ENCODE peak calls at places on chromosomes 4 and X, in six cellular contexts. One of them, this sample, is unnamed.

GRCh38 chrX:10833299-10834169 is 213.1 kb upstream of the MID1 start:
- DNase-seq in ascending aorta: no peak
- DNase-seq in left ventricle myocardium inferior: no peak
- DNase-seq in CD8-positive, alpha-beta memory T cell: no peak
- DNase-seq in CD4-positive, alpha-beta memory T cell: no peak
- DNase-seq in psoas muscle: no peak
- DNase-seq in this sample: peak

GRCh38 chr4:82748176-82748575 is 50.4 kb downstream of the SCD5 start:
- DNase-seq in CD8-positive, alpha-beta memory T cell: no peak
- DNase-seq in left ventricle myocardium inferior: no peak
- DNase-seq in psoas muscle: no peak
- DNase-seq in ascending aorta: no peak
- DNase-seq in CD4-positive, alpha-beta memory T cell: no peak
- DNase-seq in this sample: peak

GRCh38 chr4:107210450-107211239 is 174.5 kb upstream of the DKK2 start:
- DNase-seq in left ventricle myocardium inferior: no peak
- DNase-seq in ascending aorta: no peak
- DNase-seq in psoas muscle: no peak
- DNase-seq in CD4-positive, alpha-beta memory T cell: no peak
- DNase-seq in CD8-positive, alpha-beta memory T cell: no peak
- DNase-seq in this sample: peak

GRCh38 chr4:8228319-8229250 is 29.5 kb downstream of the SH3TC1 start:
- DNase-seq in psoas muscle: peak
- DNase-seq in CD4-positive, alpha-beta memory T cell: peak
- DNase-seq in CD8-positive, alpha-beta memory T cell: peak
- DNase-seq in left ventricle myocardium inferior: peak
- DNase-seq in ascending aorta: no peak
- DNase-seq in this sample: peak

GRCh38 chr4:82715731-82716617 is 82.6 kb downstream of the SCD5 start:
- DNase-seq in CD8-positive, alpha-beta memory T cell: no peak
- DNase-seq in psoas muscle: no peak
- DNase-seq in ascending aorta: no peak
- DNase-seq in left ventricle myocardium inferior: no peak
- DNase-seq in CD4-positive, alpha-beta memory T cell: no peak
- DNase-seq in this sample: no peak

GRCh38 chr4:151193414-151193813 is 83.5 kb upstream of the PRSS48 start:
- DNase-seq in CD4-positive, alpha-beta memory T cell: no peak
- DNase-seq in psoas muscle: no peak
- DNase-seq in ascending aorta: no peak
- DNase-seq in left ventricle myocardium inferior: no peak
- DNase-seq in CD8-positive, alpha-beta memory T cell: no peak
- DNase-seq in this sample: no peak

GRCh38 chr4:150479665-150480064 is 102.3 kb upstream of the MAB21L2 start:
- DNase-seq in left ventricle myocardium inferior: no peak
- DNase-seq in psoas muscle: no peak
- DNase-seq in ascending aorta: no peak
- DNase-seq in CD4-positive, alpha-beta memory T cell: no peak
- DNase-seq in CD8-positive, alpha-beta memory T cell: no peak
- DNase-seq in this sample: no peak

GRCh38 chr4:1295405-1296055 is 5.8 kb downstream of the MAEA start:
- DNase-seq in psoas muscle: no peak
- DNase-seq in ascending aorta: no peak
- DNase-seq in CD8-positive, alpha-beta memory T cell: no peak
- DNase-seq in CD4-positive, alpha-beta memory T cell: no peak
- DNase-seq in left ventricle myocardium inferior: no peak
- DNase-seq in this sample: no peak

GRCh38 chr4:19807505-19807904 is 444.2 kb upstream of the SLIT2 start:
- DNase-seq in left ventricle myocardium inferior: no peak
- DNase-seq in CD4-positive, alpha-beta memory T cell: no peak
- DNase-seq in CD8-positive, alpha-beta memory T cell: no peak
- DNase-seq in ascending aorta: no peak
- DNase-seq in psoas muscle: no peak
- DNase-seq in this sample: peak

GRCh38 chr4:165720411-165721082 is 152.5 kb upstream of the TLL1 start:
- DNase-seq in CD8-positive, alpha-beta memory T cell: no peak
- DNase-seq in ascending aorta: no peak
- DNase-seq in left ventricle myocardium inferior: no peak
- DNase-seq in psoas muscle: no peak
- DNase-seq in CD4-positive, alpha-beta memory T cell: no peak
- DNase-seq in this sample: no peak

GRCh38 chr4:154622598-154622997 is 10.1 kb upstream of the FGG start:
- DNase-seq in psoas muscle: no peak
- DNase-seq in CD8-positive, alpha-beta memory T cell: peak
- DNase-seq in CD4-positive, alpha-beta memory T cell: peak
- DNase-seq in left ventricle myocardium inferior: no peak
- DNase-seq in ascending aorta: no peak
- DNase-seq in this sample: peak

GRCh38 chrX:130702867-130703707 is 199.9 kb downstream of the ENOX2 start:
- DNase-seq in CD4-positive, alpha-beta memory T cell: no peak
- DNase-seq in left ventricle myocardium inferior: no peak
- DNase-seq in psoas muscle: no peak
- DNase-seq in CD8-positive, alpha-beta memory T cell: no peak
- DNase-seq in ascending aorta: no peak
- DNase-seq in this sample: no peak
- H3K27ac ChIP-seq in CD4-positive, alpha-beta memory T cell: no peak
- H3K27ac ChIP-seq in left ventricle myocardium inferior: no peak
- H3K27ac ChIP-seq in psoas muscle: peak
- H3K27ac ChIP-seq in CD8-positive, alpha-beta memory T cell: no peak
- H3K27ac ChIP-seq in ascending aorta: peak
- H3K27ac ChIP-seq in this sample: no peak

GRCh38 chrX:30910124-30910860 is 21.2 kb upstream of the TAB3 start:
- DNase-seq in left ventricle myocardium inferior: no peak
- DNase-seq in CD8-positive, alpha-beta memory T cell: no peak
- DNase-seq in psoas muscle: no peak
- DNase-seq in CD4-positive, alpha-beta memory T cell: no peak
- DNase-seq in ascending aorta: no peak
- DNase-seq in this sample: no peak
- H3K27ac ChIP-seq in left ventricle myocardium inferior: no peak
- H3K27ac ChIP-seq in CD8-positive, alpha-beta memory T cell: no peak
- H3K27ac ChIP-seq in psoas muscle: no peak
- H3K27ac ChIP-seq in CD4-positive, alpha-beta memory T cell: no peak
- H3K27ac ChIP-seq in ascending aorta: no peak
- H3K27ac ChIP-seq in this sample: no peak

GRCh38 chr4:169664615-169665014 is 44.2 kb downstream of the CLCN3 start:
- DNase-seq in CD8-positive, alpha-beta memory T cell: no peak
- DNase-seq in ascending aorta: no peak
- DNase-seq in CD4-positive, alpha-beta memory T cell: no peak
- DNase-seq in psoas muscle: no peak
- DNase-seq in left ventricle myocardium inferior: no peak
- DNase-seq in this sample: no peak

GRCh38 chr4:169665039-169665732 is 44.8 kb downstream of the CLCN3 start:
- DNase-seq in ascending aorta: no peak
- DNase-seq in CD4-positive, alpha-beta memory T cell: no peak
- DNase-seq in CD8-positive, alpha-beta memory T cell: no peak
- DNase-seq in psoas muscle: no peak
- DNase-seq in left ventricle myocardium inferior: no peak
- DNase-seq in this sample: no peak

GRCh38 chr4:169662226-169662625 is 41.8 kb downstream of the CLCN3 start:
- DNase-seq in CD8-positive, alpha-beta memory T cell: no peak
- DNase-seq in left ventricle myocardium inferior: no peak
- DNase-seq in ascending aorta: no peak
- DNase-seq in psoas muscle: no peak
- DNase-seq in CD4-positive, alpha-beta memory T cell: no peak
- DNase-seq in this sample: no peak

GRCh38 chr4:169663402-169663801 is 43.0 kb downstream of the CLCN3 start:
- DNase-seq in ascending aorta: no peak
- DNase-seq in left ventricle myocardium inferior: no peak
- DNase-seq in CD4-positive, alpha-beta memory T cell: no peak
- DNase-seq in CD8-positive, alpha-beta memory T cell: no peak
- DNase-seq in psoas muscle: no peak
- DNase-seq in this sample: no peak

DNA sequence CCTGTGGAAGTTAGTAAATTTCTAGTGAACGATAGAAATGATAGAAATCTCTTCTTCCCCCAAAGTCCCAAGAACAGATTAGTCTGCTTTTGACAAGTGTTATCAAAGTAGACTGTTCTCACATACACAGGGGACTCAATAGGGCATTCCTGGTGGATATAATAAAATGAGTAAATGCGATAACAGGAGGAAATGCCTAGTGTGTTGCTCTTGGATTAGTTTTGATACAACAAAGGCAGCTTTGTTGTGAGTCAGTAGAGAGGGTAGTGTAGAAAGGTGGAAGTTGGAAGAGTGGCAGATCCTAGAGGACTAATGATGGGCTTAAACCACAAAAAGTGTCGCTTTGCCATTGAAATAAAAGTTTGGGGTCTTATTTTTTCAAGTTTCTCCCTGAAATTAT is 43.5 kb downstream of the CLCN3 start:
- DNase-seq in left ventricle myocardium inferior: no peak
- DNase-seq in ascending aorta: no peak
- DNase-seq in CD8-positive, alpha-beta memory T cell: no peak
- DNase-seq in CD4-positive, alpha-beta memory T cell: no peak
- DNase-seq in psoas muscle: no peak
- DNase-seq in this sample: no peak
- H3K27ac ChIP-seq in left ventricle myocardium inferior: peak
- H3K27ac ChIP-seq in ascending aorta: no peak
- H3K27ac ChIP-seq in CD8-positive, alpha-beta memory T cell: no peak
- H3K27ac ChIP-seq in CD4-positive, alpha-beta memory T cell: no peak
- H3K27ac ChIP-seq in psoas muscle: peak
- H3K27ac ChIP-seq in this sample: no peak

GRCh38 chrX:119614776-119615175 is 8.6 kb upstream of the NKRF start:
- DNase-seq in ascending aorta: no peak
- DNase-seq in psoas muscle: no peak
- DNase-seq in left ventricle myocardium inferior: no peak
- DNase-seq in CD4-positive, alpha-beta memory T cell: no peak
- DNase-seq in CD8-positive, alpha-beta memory T cell: no peak
- DNase-seq in this sample: no peak
- H3K27ac ChIP-seq in ascending aorta: no peak
- H3K27ac ChIP-seq in psoas muscle: no peak
- H3K27ac ChIP-seq in left ventricle myocardium inferior: no peak
- H3K27ac ChIP-seq in CD4-positive, alpha-beta memory T cell: no peak
- H3K27ac ChIP-seq in CD8-positive, alpha-beta memory T cell: no peak
- H3K27ac ChIP-seq in this sample: no peak

DNA sequence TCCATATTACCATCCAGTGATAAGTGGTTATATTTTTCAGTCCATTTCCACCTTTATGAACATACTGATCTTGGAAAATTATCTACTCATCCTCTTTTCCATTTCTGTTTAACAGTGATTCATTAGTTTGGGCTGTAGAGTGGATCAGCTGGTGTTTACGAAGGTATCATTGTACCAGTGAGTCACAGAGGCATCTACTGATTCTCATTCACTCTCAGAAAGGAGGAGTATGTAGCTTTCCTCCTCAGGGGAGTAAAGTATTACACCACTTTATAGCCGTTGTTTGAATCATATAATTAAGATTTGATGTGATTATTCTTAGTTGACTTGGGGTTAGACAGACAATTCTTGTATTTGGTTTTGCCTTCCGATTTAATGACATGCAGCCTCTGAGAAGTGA is 74.7 kb downstream of the GALNT7 start:
- DNase-seq in ascending aorta: no peak
- DNase-seq in left ventricle myocardium inferior: no peak
- DNase-seq in psoas muscle: no peak
- DNase-seq in CD8-positive, alpha-beta memory T cell: no peak
- DNase-seq in CD4-positive, alpha-beta memory T cell: no peak
- DNase-seq in this sample: peak
- H3K27ac ChIP-seq in ascending aorta: no peak
- H3K27ac ChIP-seq in left ventricle myocardium inferior: no peak
- H3K27ac ChIP-seq in psoas muscle: peak
- H3K27ac ChIP-seq in CD8-positive, alpha-beta memory T cell: no peak
- H3K27ac ChIP-seq in CD4-positive, alpha-beta memory T cell: no peak
- H3K27ac ChIP-seq in this sample: no peak

GRCh38 chr4:96407651-96408342 is 567.9 kb downstream of the PDHA2 start:
- DNase-seq in left ventricle myocardium inferior: no peak
- DNase-seq in psoas muscle: no peak
- DNase-seq in CD4-positive, alpha-beta memory T cell: no peak
- DNase-seq in CD8-positive, alpha-beta memory T cell: no peak
- DNase-seq in ascending aorta: no peak
- DNase-seq in this sample: no peak
- H3K27ac ChIP-seq in left ventricle myocardium inferior: no peak
- H3K27ac ChIP-seq in psoas muscle: no peak
- H3K27ac ChIP-seq in CD4-positive, alpha-beta memory T cell: no peak
- H3K27ac ChIP-seq in CD8-positive, alpha-beta memory T cell: no peak
- H3K27ac ChIP-seq in ascending aorta: no peak
- H3K27ac ChIP-seq in this sample: no peak

GRCh38 chr4:3825530-3825929 is 59.3 kb downstream of the ADRA2C start:
- DNase-seq in CD8-positive, alpha-beta memory T cell: no peak
- DNase-seq in left ventricle myocardium inferior: no peak
- DNase-seq in CD4-positive, alpha-beta memory T cell: no peak
- DNase-seq in psoas muscle: no peak
- DNase-seq in ascending aorta: no peak
- DNase-seq in this sample: no peak
- H3K27ac ChIP-seq in CD8-positive, alpha-beta memory T cell: no peak
- H3K27ac ChIP-seq in left ventricle myocardium inferior: no peak
- H3K27ac ChIP-seq in CD4-positive, alpha-beta memory T cell: no peak
- H3K27ac ChIP-seq in psoas muscle: no peak
- H3K27ac ChIP-seq in ascending aorta: no peak
- H3K27ac ChIP-seq in this sample: no peak

DNA sequence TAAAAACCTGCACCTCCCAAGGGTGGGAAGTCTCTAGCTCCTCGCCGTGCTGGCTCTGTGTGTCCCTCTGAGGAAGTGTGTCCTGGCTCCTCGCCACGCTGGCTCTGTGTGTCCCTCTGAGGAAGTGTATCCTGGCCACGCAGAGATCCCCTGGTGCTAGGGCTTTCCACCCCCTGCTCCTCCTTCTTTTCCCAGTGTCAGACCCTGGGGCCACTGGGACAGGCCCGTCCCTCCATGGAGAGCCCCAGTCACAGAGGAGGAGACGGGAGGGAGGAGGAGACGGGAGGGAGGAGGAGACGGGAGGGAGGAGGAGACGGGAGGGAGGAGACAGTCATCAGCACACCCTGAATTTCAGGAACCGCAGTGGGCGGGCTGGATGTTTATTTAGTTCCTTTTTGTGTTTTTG is 53.8 kb upstream of the HGFAC start:
- DNase-seq in CD8-positive, alpha-beta memory T cell: no peak
- DNase-seq in CD4-positive, alpha-beta memory T cell: no peak
- DNase-seq in psoas muscle: peak
- DNase-seq in ascending aorta: peak
- DNase-seq in left ventricle myocardium inferior: peak
- DNase-seq in this sample: peak
- H3K27ac ChIP-seq in CD8-positive, alpha-beta memory T cell: no peak
- H3K27ac ChIP-seq in CD4-positive, alpha-beta memory T cell: no peak
- H3K27ac ChIP-seq in psoas muscle: peak
- H3K27ac ChIP-seq in ascending aorta: peak
- H3K27ac ChIP-seq in left ventricle myocardium inferior: peak
- H3K27ac ChIP-seq in this sample: peak